ENCODE peak calls at places on chromosomes 1 and 21, in eight cellular contexts. One of them, this sample, is unnamed.

GRCh38 chr1:238582816-238583215 is 692.1 kb upstream of the ZP4 start:
- DNase-seq in IMR-90: no peak
- DNase-seq in psoas muscle: no peak
- DNase-seq in cardiac muscle cell: no peak
- DNase-seq in stomach: no peak
- DNase-seq in AG09309: no peak
- DNase-seq in kidney epithelial cell: no peak
- DNase-seq in cardiac fibroblast: no peak
- DNase-seq in this sample: no peak

GRCh38 chr1:109298666-109299086 is 8.1 kb downstream of the MYBPHL start:
- DNase-seq in IMR-90: peak
- DNase-seq in psoas muscle: peak
- DNase-seq in cardiac muscle cell: peak
- DNase-seq in stomach: no peak
- DNase-seq in AG09309: no peak
- DNase-seq in kidney epithelial cell: no peak
- DNase-seq in cardiac fibroblast: peak
- DNase-seq in this sample: no peak

GRCh38 chr1:245827306-245827705 is 672.5 kb downstream of the KIF26B start:
- DNase-seq in IMR-90: no peak
- DNase-seq in psoas muscle: no peak
- DNase-seq in cardiac muscle cell: no peak
- DNase-seq in stomach: no peak
- DNase-seq in AG09309: no peak
- DNase-seq in kidney epithelial cell: no peak
- DNase-seq in cardiac fibroblast: no peak
- DNase-seq in this sample: no peak

GRCh38 chr21:45497846-45498645 is 44.2 kb downstream of the SLC19A1 start:
- DNase-seq in IMR-90: no peak
- DNase-seq in psoas muscle: peak
- DNase-seq in cardiac muscle cell: no peak
- DNase-seq in stomach: no peak
- DNase-seq in AG09309: no peak
- DNase-seq in kidney epithelial cell: no peak
- DNase-seq in cardiac fibroblast: no peak
- DNase-seq in this sample: no peak

GRCh38 chr1:184605941-184606340 is 148.7 kb downstream of the EDEM3 start:
- DNase-seq in IMR-90: peak
- DNase-seq in psoas muscle: no peak
- DNase-seq in cardiac muscle cell: no peak
- DNase-seq in stomach: no peak
- DNase-seq in AG09309: no peak
- DNase-seq in kidney epithelial cell: no peak
- DNase-seq in cardiac fibroblast: no peak
- DNase-seq in this sample: no peak

GRCh38 chr1:59565611-59566410 is 248.9 kb upstream of the HOOK1 start:
- DNase-seq in IMR-90: peak
- DNase-seq in psoas muscle: no peak
- DNase-seq in cardiac muscle cell: peak
- DNase-seq in stomach: no peak
- DNase-seq in AG09309: peak
- DNase-seq in kidney epithelial cell: no peak
- DNase-seq in cardiac fibroblast: peak
- DNase-seq in this sample: peak

GRCh38 chr1:53442297-53442696 is 16.9 kb upstream of the DMRTB1 start:
- DNase-seq in IMR-90: peak
- DNase-seq in psoas muscle: no peak
- DNase-seq in cardiac muscle cell: peak
- DNase-seq in stomach: no peak
- DNase-seq in AG09309: peak
- DNase-seq in kidney epithelial cell: peak
- DNase-seq in cardiac fibroblast: peak
- DNase-seq in this sample: no peak

GRCh38 chr1:1623181-1623630 is 7.9 kb downstream of the MIB2 start:
- DNase-seq in IMR-90: no peak
- DNase-seq in psoas muscle: no peak
- DNase-seq in cardiac muscle cell: no peak
- DNase-seq in stomach: no peak
- DNase-seq in AG09309: no peak
- DNase-seq in kidney epithelial cell: no peak
- DNase-seq in cardiac fibroblast: no peak
- DNase-seq in this sample: no peak

GRCh38 chr1:29368936-29369932 is 132.9 kb downstream of the PTPRU start:
- DNase-seq in IMR-90: no peak
- DNase-seq in psoas muscle: no peak
- DNase-seq in cardiac muscle cell: no peak
- DNase-seq in stomach: no peak
- DNase-seq in AG09309: no peak
- DNase-seq in kidney epithelial cell: no peak
- DNase-seq in cardiac fibroblast: no peak
- DNase-seq in this sample: no peak

GRCh38 chr1:29671446-29671845 is 435.1 kb downstream of the PTPRU start:
- DNase-seq in IMR-90: no peak
- DNase-seq in psoas muscle: no peak
- DNase-seq in cardiac muscle cell: no peak
- DNase-seq in stomach: no peak
- DNase-seq in AG09309: no peak
- DNase-seq in kidney epithelial cell: no peak
- DNase-seq in cardiac fibroblast: no peak
- DNase-seq in this sample: no peak

GRCh38 chr1:104646233-104646632 is 896.5 kb downstream of the AMY1C start:
- DNase-seq in IMR-90: no peak
- DNase-seq in psoas muscle: no peak
- DNase-seq in cardiac muscle cell: no peak
- DNase-seq in stomach: no peak
- DNase-seq in AG09309: no peak
- DNase-seq in kidney epithelial cell: no peak
- DNase-seq in cardiac fibroblast: no peak
- DNase-seq in this sample: no peak

GRCh38 chr21:42216726-42217572 is 2.0 kb upstream of the ABCG1 start:
- DNase-seq in IMR-90: no peak
- DNase-seq in psoas muscle: no peak
- DNase-seq in cardiac muscle cell: no peak
- DNase-seq in stomach: peak
- DNase-seq in AG09309: no peak
- DNase-seq in kidney epithelial cell: no peak
- DNase-seq in cardiac fibroblast: no peak
- DNase-seq in this sample: no peak

GRCh38 chr1:27560271-27561125 is 43.4 kb downstream of the AHDC1 start:
- DNase-seq in IMR-90: no peak
- DNase-seq in psoas muscle: no peak
- DNase-seq in cardiac muscle cell: no peak
- DNase-seq in stomach: no peak
- DNase-seq in AG09309: no peak
- DNase-seq in kidney epithelial cell: no peak
- DNase-seq in cardiac fibroblast: no peak
- DNase-seq in this sample: no peak

GRCh38 chr1:32309960-32310359 is 18.1 kb downstream of the HDAC1 start:
- DNase-seq in IMR-90: no peak
- DNase-seq in psoas muscle: no peak
- DNase-seq in cardiac muscle cell: no peak
- DNase-seq in stomach: no peak
- DNase-seq in AG09309: no peak
- DNase-seq in kidney epithelial cell: no peak
- DNase-seq in cardiac fibroblast: no peak
- DNase-seq in this sample: no peak

GRCh38 chr21:27017251-27017650 is 50.4 kb upstream of the ADAMTS5 start:
- DNase-seq in IMR-90: peak
- DNase-seq in psoas muscle: no peak
- DNase-seq in cardiac muscle cell: peak
- DNase-seq in stomach: no peak
- DNase-seq in AG09309: no peak
- DNase-seq in kidney epithelial cell: no peak
- DNase-seq in cardiac fibroblast: no peak
- DNase-seq in this sample: no peak

GRCh38 chr21:20523191-20523590 is 475.0 kb upstream of the NCAM2 start:
- DNase-seq in IMR-90: no peak
- DNase-seq in psoas muscle: no peak
- DNase-seq in cardiac muscle cell: no peak
- DNase-seq in stomach: no peak
- DNase-seq in AG09309: no peak
- DNase-seq in kidney epithelial cell: no peak
- DNase-seq in cardiac fibroblast: no peak
- DNase-seq in this sample: no peak

GRCh38 chr1:169160845-169161511 is 54.5 kb downstream of the ATP1B1 start:
- DNase-seq in IMR-90: peak
- DNase-seq in psoas muscle: no peak
- DNase-seq in cardiac muscle cell: peak
- DNase-seq in stomach: no peak
- DNase-seq in AG09309: no peak
- DNase-seq in kidney epithelial cell: no peak
- DNase-seq in cardiac fibroblast: peak
- DNase-seq in this sample: no peak

GRCh38 chr1:77874804-77875445 is 13.5 kb upstream of the NEXN start:
- DNase-seq in IMR-90: peak
- DNase-seq in psoas muscle: no peak
- DNase-seq in cardiac muscle cell: no peak
- DNase-seq in stomach: no peak
- DNase-seq in AG09309: no peak
- DNase-seq in kidney epithelial cell: no peak
- DNase-seq in cardiac fibroblast: peak
- DNase-seq in this sample: no peak

GRCh38 chr1:205748398-205749093 is 1.4 kb downstream of the NUCKS1 start:
- DNase-seq in IMR-90: peak
- DNase-seq in psoas muscle: no peak
- DNase-seq in cardiac muscle cell: peak
- DNase-seq in stomach: no peak
- DNase-seq in AG09309: peak
- DNase-seq in kidney epithelial cell: no peak
- DNase-seq in cardiac fibroblast: peak
- DNase-seq in this sample: no peak

GRCh38 chr21:23644768-23645167 is 1962.5 kb downstream of the MRPL39 start:
- DNase-seq in IMR-90: no peak
- DNase-seq in psoas muscle: no peak
- DNase-seq in cardiac muscle cell: no peak
- DNase-seq in stomach: no peak
- DNase-seq in AG09309: no peak
- DNase-seq in kidney epithelial cell: no peak
- DNase-seq in cardiac fibroblast: no peak
- DNase-seq in this sample: no peak

GRCh38 chr1:82775402-82776000 is 974.8 kb downstream of the ADGRL2 start:
- DNase-seq in IMR-90: no peak
- DNase-seq in psoas muscle: peak
- DNase-seq in cardiac muscle cell: peak
- DNase-seq in stomach: no peak
- DNase-seq in AG09309: no peak
- DNase-seq in kidney epithelial cell: no peak
- DNase-seq in cardiac fibroblast: peak
- DNase-seq in this sample: no peak
- TF ChIP-seq CTCF in IMR-90: no peak
- TF ChIP-seq CTCF in psoas muscle: peak
- TF ChIP-seq CTCF in cardiac muscle cell: peak
- TF ChIP-seq CTCF in stomach: no peak
- TF ChIP-seq CTCF in AG09309: peak
- TF ChIP-seq CTCF in kidney epithelial cell: peak
- TF ChIP-seq CTCF in cardiac fibroblast: peak
- TF ChIP-seq CTCF in this sample: peak

GRCh38 chr1:166924829-166925541 is 48.9 kb upstream of the TADA1 start:
- DNase-seq in IMR-90: no peak
- DNase-seq in psoas muscle: no peak
- DNase-seq in cardiac muscle cell: no peak
- DNase-seq in stomach: no peak
- DNase-seq in AG09309: no peak
- DNase-seq in kidney epithelial cell: no peak
- DNase-seq in cardiac fibroblast: no peak
- DNase-seq in this sample: no peak
- H3K4me3 ChIP-seq in IMR-90: no peak
- H3K4me3 ChIP-seq in psoas muscle: no peak
- H3K4me3 ChIP-seq in cardiac muscle cell: no peak
- H3K4me3 ChIP-seq in stomach: no peak
- H3K4me3 ChIP-seq in AG09309: no peak
- H3K4me3 ChIP-seq in kidney epithelial cell: no peak
- H3K4me3 ChIP-seq in cardiac fibroblast: no peak
- H3K4me3 ChIP-seq in this sample: no peak

GRCh38 chr1:39266269-39266668 is 61.8 kb downstream of the MACF1 start:
- DNase-seq in IMR-90: no peak
- DNase-seq in psoas muscle: no peak
- DNase-seq in cardiac muscle cell: peak
- DNase-seq in stomach: no peak
- DNase-seq in AG09309: no peak
- DNase-seq in kidney epithelial cell: no peak
- DNase-seq in cardiac fibroblast: peak
- DNase-seq in this sample: no peak

GRCh38 chr1:39262802-39263201 is 58.3 kb downstream of the MACF1 start:
- DNase-seq in IMR-90: no peak
- DNase-seq in psoas muscle: no peak
- DNase-seq in cardiac muscle cell: peak
- DNase-seq in stomach: no peak
- DNase-seq in AG09309: no peak
- DNase-seq in kidney epithelial cell: no peak
- DNase-seq in cardiac fibroblast: no peak
- DNase-seq in this sample: no peak

GRCh38 chr1:39258146-39258924 is 53.8 kb downstream of the MACF1 start:
- DNase-seq in IMR-90: peak
- DNase-seq in psoas muscle: peak
- DNase-seq in cardiac muscle cell: peak
- DNase-seq in stomach: peak
- DNase-seq in AG09309: peak
- DNase-seq in kidney epithelial cell: peak
- DNase-seq in cardiac fibroblast: peak
- DNase-seq in this sample: no peak

GRCh38 chr1:39258925-39259244 is 54.4 kb downstream of the MACF1 start:
- DNase-seq in IMR-90: no peak
- DNase-seq in psoas muscle: no peak
- DNase-seq in cardiac muscle cell: no peak
- DNase-seq in stomach: no peak
- DNase-seq in AG09309: no peak
- DNase-seq in kidney epithelial cell: no peak
- DNase-seq in cardiac fibroblast: no peak
- DNase-seq in this sample: no peak

DNA sequence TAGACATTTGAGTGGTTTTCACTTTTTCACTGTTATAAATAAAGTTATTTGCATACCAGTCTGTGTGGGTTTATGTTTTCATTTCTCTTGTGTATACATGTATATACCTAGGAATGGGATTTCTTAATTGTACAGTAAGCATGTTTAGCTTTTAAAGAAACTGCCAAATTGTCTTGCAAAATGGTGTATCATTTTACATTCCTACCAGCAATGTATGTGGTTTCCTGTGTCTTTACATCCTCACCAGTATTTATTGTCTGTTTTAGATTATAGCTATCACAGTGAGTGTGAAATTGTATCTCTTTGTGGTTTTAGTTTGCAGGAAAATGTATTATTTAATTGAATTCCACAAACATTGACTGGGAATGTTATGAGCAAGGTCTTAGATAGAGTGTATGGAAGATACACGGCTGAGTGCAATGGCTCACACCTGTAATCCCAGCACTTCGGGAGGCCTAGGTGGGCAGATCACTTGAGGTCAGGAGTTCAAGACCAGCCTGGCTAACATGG is 57.3 kb downstream of the MACF1 start:
- DNase-seq in IMR-90: peak
- DNase-seq in psoas muscle: no peak
- DNase-seq in cardiac muscle cell: peak
- DNase-seq in stomach: no peak
- DNase-seq in AG09309: no peak
- DNase-seq in kidney epithelial cell: no peak
- DNase-seq in cardiac fibroblast: peak
- DNase-seq in this sample: no peak
- TF ChIP-seq CTCF in IMR-90: no peak
- TF ChIP-seq CTCF in psoas muscle: no peak
- TF ChIP-seq CTCF in cardiac muscle cell: no peak
- TF ChIP-seq CTCF in stomach: no peak
- TF ChIP-seq CTCF in AG09309: no peak
- TF ChIP-seq CTCF in kidney epithelial cell: no peak
- TF ChIP-seq CTCF in cardiac fibroblast: no peak
- TF ChIP-seq CTCF in this sample: no peak

GRCh38 chr1:231781887-231782286 is 155.3 kb downstream of the DISC1 start:
- DNase-seq in IMR-90: no peak
- DNase-seq in psoas muscle: no peak
- DNase-seq in cardiac muscle cell: peak
- DNase-seq in stomach: no peak
- DNase-seq in AG09309: no peak
- DNase-seq in kidney epithelial cell: no peak
- DNase-seq in cardiac fibroblast: peak
- DNase-seq in this sample: no peak
- H3K4me3 ChIP-seq in IMR-90: no peak
- H3K4me3 ChIP-seq in psoas muscle: no peak
- H3K4me3 ChIP-seq in cardiac muscle cell: no peak
- H3K4me3 ChIP-seq in stomach: no peak
- H3K4me3 ChIP-seq in AG09309: no peak
- H3K4me3 ChIP-seq in kidney epithelial cell: no peak
- H3K4me3 ChIP-seq in cardiac fibroblast: no peak
- H3K4me3 ChIP-seq in this sample: no peak